ENCODE peak calls at places on chromosomes 11 and 22, in nine cellular contexts. L is RPMI8226, X is transverse colon, N is NCI-H1105, U is heart left ventricle, T is ELR, I is DMS153, A is NCI-H1930, Y is neural progenitor cell. W is an unnamed sample.

GRCh38 chr11:71450507-71450906 is 2.3 kb upstream of the DHCR7 start:
- DNase-seq in L (no peak), X (no peak), N (no peak), U (no peak), T (no peak), I (no peak), A (no peak), Y (no peak), W (no peak)

GRCh38 chr11:26331911-26332571 is at the start of gene ANO3:
- DNase-seq in L (peak), X (peak), N (peak), U (peak), T (peak), I (peak), A (peak), Y (peak), W (peak)

GRCh38 chr11:71988050-71988449 is 10.7 kb upstream of the IL18BP start:
- DNase-seq in L (no peak), X (no peak), N (no peak), U (no peak), T (peak), I (no peak), A (no peak), Y (no peak), W (no peak)

GRCh38 chr22:20781272-20781990 is 7.5 kb downstream of the SERPIND1 start:
- DNase-seq in L (no peak), X (no peak), N (no peak), U (no peak), T (peak), I (no peak), A (no peak), Y (no peak), W (no peak)

GRCh38 chr11:48162197-48162886 is 54.3 kb upstream of the OR4B1 start:
- DNase-seq in L (no peak), X (no peak), N (no peak), U (no peak), T (no peak), I (no peak), A (no peak), Y (no peak), W (no peak)

GRCh38 chr11:6204708-6205107 is 649 bp upstream of the C11orf42 start:
- DNase-seq in L (no peak), X (no peak), N (no peak), U (no peak), T (no peak), I (no peak), A (no peak), Y (no peak), W (no peak)

GRCh38 chr11:73361953-73362776 is 14.0 kb upstream of the RELT start:
- DNase-seq in L (no peak), X (no peak), N (no peak), U (no peak), T (no peak), I (no peak), A (no peak), Y (peak), W (no peak)

GRCh38 chr11:111691731-111692130 is 74.5 kb downstream of the PPP2R1B start:
- DNase-seq in L (no peak), X (no peak), N (no peak), U (no peak), T (no peak), I (no peak), A (no peak), Y (peak), W (no peak)

GRCh38 chr11:26704249-26704648 is 17.6 kb downstream of the SLC5A12 start:
- DNase-seq in L (no peak), X (peak), N (no peak), U (no peak), T (no peak), I (no peak), A (no peak), Y (no peak), W (no peak)

GRCh38 chr22:39291501-39291900 is 27.9 kb downstream of the RPL3 start:
- DNase-seq in L (no peak), X (no peak), N (no peak), U (no peak), T (no peak), I (no peak), A (no peak), Y (no peak), W (no peak)

GRCh38 chr11:96188625-96189006 is 154.4 kb downstream of the MAML2 start:
- DNase-seq in L (peak), X (no peak), N (no peak), U (no peak), T (peak), I (no peak), A (no peak), Y (no peak), W (peak)

GRCh38 chr11:13207270-13207664 is 70.3 kb upstream of the BMAL1 start:
- DNase-seq in L (no peak), X (no peak), N (no peak), U (no peak), T (no peak), I (no peak), A (no peak), Y (no peak), W (no peak)

GRCh38 chr11:108963118-108963517 is 298.2 kb downstream of the DDX10 start:
- DNase-seq in L (no peak), X (no peak), N (no peak), U (no peak), T (no peak), I (no peak), A (no peak), Y (no peak), W (no peak)

GRCh38 chr11:67111261-67111660 is 7.8 kb upstream of the KDM2A start:
- DNase-seq in L (no peak), X (no peak), N (no peak), U (no peak), T (no peak), I (no peak), A (no peak), Y (no peak), W (no peak)

GRCh38 chr11:18332891-18333290 is 10.5 kb downstream of the GTF2H1 start:
- DNase-seq in L (no peak), X (no peak), N (no peak), U (no peak), T (no peak), I (no peak), A (no peak), Y (no peak), W (no peak)

GRCh38 chr11:95092549-95093324 is 3.1 kb downstream of the ENDOD1 start:
- DNase-seq in L (peak), X (peak), N (no peak), U (no peak), T (peak), I (no peak), A (no peak), Y (peak), W (peak)

GRCh38 chr11:122642472-122642922 is 13.0 kb upstream of the UBASH3B start:
- DNase-seq in L (no peak), X (no peak), N (no peak), U (no peak), T (peak), I (no peak), A (no peak), Y (no peak), W (no peak)

GRCh38 chr11:363948-364761 is 5.1 kb upstream of the B4GALNT4 start:
- DNase-seq in L (peak), X (peak), N (peak), U (no peak), T (peak), I (peak), A (peak), Y (no peak), W (peak)

GRCh38 chr11:35811783-35812182 is 132.1 kb upstream of the LDLRAD3 start:
- DNase-seq in L (no peak), X (no peak), N (no peak), U (no peak), T (no peak), I (peak), A (no peak), Y (no peak), W (no peak)

GRCh38 chr11:71103266-71103665 is 149.1 kb downstream of the SHANK2 start:
- DNase-seq in L (no peak), X (no peak), N (no peak), U (no peak), T (peak), I (no peak), A (no peak), Y (no peak), W (no peak)

GRCh38 chr11:11213117-11213516 is 139.9 kb downstream of the CSNK2A3 start:
- DNase-seq in L (no peak), X (no peak), N (no peak), U (no peak), T (no peak), I (no peak), A (no peak), Y (no peak), W (no peak)

GRCh38 chr11:65448074-65448417 is 25.4 kb downstream of the NEAT1 start:
- DNase-seq in L (no peak), X (no peak), N (no peak), U (no peak), T (peak), I (no peak), A (no peak), Y (no peak), W (no peak)

GRCh38 chr11:69006816-69007215 is 6.2 kb downstream of the MRGPRF start:
- DNase-seq in L (no peak), X (no peak), N (no peak), U (no peak), T (no peak), I (no peak), A (no peak), Y (no peak), W (no peak)

GRCh38 chr11:1653541-1654387 is 24.2 kb downstream of the KRTAP5-5 start:
- DNase-seq in L (no peak), X (no peak), N (no peak), U (no peak), T (no peak), I (no peak), A (no peak), Y (no peak), W (peak)

GRCh38 chr11:126163074-126163700 is 48.3 kb downstream of the RPUSD4 start:
- DNase-seq in L (no peak), X (no peak), N (no peak), U (no peak), T (peak), I (no peak), A (no peak), Y (peak), W (no peak)